ENCODE peak calls at places on chromosomes 1 and 21, in four cellular contexts. X is dorsolateral prefrontal cortex, K is AML-193, W is lower lobe of right lung. F is an unnamed sample.

GRCh38 chr1:162276493-162276892 is 100.2 kb downstream of the SPATA46 start:
- DNase-seq in K (peak), X (no peak), W (no peak), F (no peak)

GRCh38 chr1:20494609-20495311 is 8.8 kb upstream of the CAMK2N1 start:
- DNase-seq in X (no peak), K (no peak), W (no peak), F (no peak)

GRCh38 chr1:201311356-201312011 is 28.2 kb downstream of the PKP1 start:
- DNase-seq in X (no peak), K (no peak), W (peak), F (no peak)

GRCh38 chr1:70207492-70207891 is 2.1 kb upstream of the LRRC40 start:
- DNase-seq in K (no peak), W (no peak), X (no peak), F (no peak)

GRCh38 chr1:65717815-65718454 is 74.8 kb upstream of the PDE4B start:
- DNase-seq in X (no peak), W (no peak), K (no peak), F (no peak)

GRCh38 chr1:174872615-174873058 is 127.1 kb upstream of the CACYBP start:
- DNase-seq in K (no peak), X (no peak), W (no peak), F (no peak)

GRCh38 chr1:101148987-101149386 is 87.8 kb upstream of the S1PR1 start:
- DNase-seq in X (no peak), W (no peak), K (no peak), F (no peak)

GRCh38 chr1:207886227-207886626 is 24.7 kb downstream of the CD34 start:
- DNase-seq in K (no peak), X (no peak), W (no peak), F (no peak)

GRCh38 chr1:84069236-84069845 is 70.4 kb upstream of the TTLL7 start:
- DNase-seq in W (no peak), K (no peak), X (no peak), F (no peak)

GRCh38 chr1:119816407-119816806 is 5.1 kb upstream of the REG4 start:
- DNase-seq in W (no peak), X (no peak), K (no peak), F (no peak)

GRCh38 chr21:33750017-33750416 is 107.7 kb downstream of the ITSN1 start:
- DNase-seq in W (no peak), X (no peak), K (no peak), F (no peak)

GRCh38 chr1:99645199-99645598 is 714 bp upstream of the PALMD start:
- DNase-seq in X (no peak), W (no peak), K (no peak), F (no peak)

GRCh38 chr1:12541274-12542137 is 76.5 kb downstream of the DHRS3 start:
- DNase-seq in X (no peak), K (no peak), W (peak), F (no peak)

GRCh38 chr1:3072178-3072947 is 3.4 kb downstream of the PRDM16 start:
- DNase-seq in W (peak), K (no peak), X (no peak), F (no peak)

GRCh38 chr1:33347650-33347992 is 26.7 kb upstream of the A3GALT2 start:
- DNase-seq in K (no peak), X (no peak), W (no peak), F (no peak)

GRCh38 chr21:38326429-38326828 is 69.6 kb downstream of the KCNJ15 start:
- DNase-seq in X (no peak), W (no peak), K (no peak), F (no peak)

GRCh38 chr1:39348278-39348677 is 143.2 kb upstream of the BMP8A start:
- DNase-seq in W (no peak), X (no peak), K (no peak), F (no peak)

GRCh38 chr21:45266518-45267389 is 20.9 kb downstream of the POFUT2 start:
- DNase-seq in W (no peak), X (peak), K (peak), F (no peak)

GRCh38 chr1:70042090-70042716 is 163.2 kb downstream of the LRRC40 start:
- DNase-seq in X (no peak), K (peak), W (no peak), F (no peak)

GRCh38 chr1:32636793-32637561 is 13.4 kb downstream of the ZBTB8OS start:
- DNase-seq in K (no peak), X (no peak), W (peak), F (no peak)

GRCh38 chr1:173258484-173259264 is 51.5 kb upstream of the TNFSF4 start:
- DNase-seq in K (no peak), X (no peak), W (no peak), F (no peak)

GRCh38 chr1:244896550-244896949 is 32.2 kb upstream of the HNRNPU start:
- DNase-seq in K (no peak), X (no peak), W (no peak), F (no peak)

GRCh38 chr1:115908565-115909334 is 67.6 kb upstream of the SLC22A15 start:
- DNase-seq in K (no peak), X (no peak), W (no peak), F (no peak)

GRCh38 chr1:58123051-58123450 is 423.5 kb downstream of the OMA1 start:
- DNase-seq in K (no peak), W (no peak), X (no peak), F (no peak)

GRCh38 chr21:21165063-21165645 is 166.9 kb downstream of the NCAM2 start:
- DNase-seq in K (no peak), W (no peak), X (no peak), F (no peak)

GRCh38 chr21:45822429-45823099 is 159.0 kb upstream of the COL6A1 start:
- DNase-seq in X (no peak), W (no peak), K (no peak), F (no peak)

GRCh38 chr1:211579434-211580302 is 707 bp upstream of the SLC30A1 start:
- DNase-seq in K (peak), X (peak), W (peak), F (no peak)

GRCh38 chr1:215987092-215987855 is 420.2 kb downstream of the KCTD3 start:
- DNase-seq in W (no peak), X (no peak), K (no peak), F (no peak)

GRCh38 chr1:228163776-228164534 is 1.6 kb upstream of the IBA57 start:
- DNase-seq in K (no peak), X (no peak), W (peak), F (no peak)

GRCh38 chr1:79197421-79197820 is 190.9 kb upstream of the ADGRL4 start:
- DNase-seq in X (no peak), W (no peak), K (no peak), F (no peak)

GRCh38 chr1:27087371-27087941 is 67.5 kb downstream of the SLC9A1 start:
- DNase-seq in K (no peak), W (no peak), X (no peak), F (no peak)

GRCh38 chr1:55981015-55981635 is 598.2 kb downstream of the PLPP3 start:
- DNase-seq in K (no peak), W (no peak), X (no peak), F (no peak)

GRCh38 chr1:55039342-55040082 is at the start of gene PCSK9:
- DNase-seq in W (peak), X (peak), K (no peak), F (no peak)

GRCh38 chr1:64842244-64842643 is 97.4 kb downstream of the RAVER2 start:
- DNase-seq in K (no peak), X (no peak), W (no peak), F (no peak)

GRCh38 chr1:63945943-63946342 is 172.1 kb downstream of the ROR1 start:
- DNase-seq in W (no peak), X (no peak), K (no peak), F (no peak)

GRCh38 chr1:6960291-6960758 is 175.1 kb downstream of the CAMTA1 start:
- DNase-seq in K (no peak), W (no peak), X (no peak), F (no peak)

GRCh38 chr21:32994305-32994704 is 31.4 kb upstream of the OLIG2 start:
- DNase-seq in X (no peak), W (no peak), K (peak), F (no peak)

GRCh38 chr1:163094589-163094988 is 25.4 kb downstream of the RGS4 start:
- DNase-seq in K (no peak), W (no peak), X (no peak), F (no peak)

GRCh38 chr1:151495316-151495715 is 15.9 kb upstream of the CGN start:
- DNase-seq in K (no peak), X (no peak), W (no peak), F (no peak)